ENCODE peak calls at places on chromosomes 7 and 10, in seven cellular contexts. Y is tibial artery, M is AG10803, S is stomach, A is fibroblast of lung, H is body of pancreas, Q is uterus. O is an unnamed sample.

GRCh38 chr10:71547841-71548493 is 151.2 kb downstream of the CDH23 start:
- DNase-seq in H (no peak), Y (peak), A (peak), Q (peak), S (no peak), M (peak), O (peak)

GRCh38 chr7:132859199-132859598 is 222.7 kb downstream of the CHCHD3 start:
- DNase-seq in A (no peak), S (no peak), Y (no peak), H (no peak), Q (no peak), M (no peak), O (no peak)

GRCh38 chr10:125192005-125192404 is 31.6 kb upstream of the CTBP2 start:
- DNase-seq in Q (no peak), M (no peak), A (no peak), H (no peak), Y (no peak), S (no peak), O (no peak)

GRCh38 chr7:81470084-81470723 is 299.6 kb downstream of the HGF start:
- DNase-seq in M (peak), A (peak), Q (peak), S (peak), H (peak), Y (peak), O (peak)

GRCh38 chr10:73873843-73874215 is 526 bp downstream of the CAMK2G start:
- DNase-seq in A (no peak), S (no peak), Q (no peak), M (no peak), H (no peak), Y (no peak), O (no peak)

GRCh38 chr10:131758062-131758941 is 142.5 kb upstream of the PPP2R2D start:
- DNase-seq in H (no peak), Q (no peak), A (no peak), S (no peak), M (no peak), Y (no peak), O (no peak)

GRCh38 chr10:6918305-6918704 is 338.2 kb upstream of the PRKCQ start:
- DNase-seq in Y (peak), H (peak), S (peak), A (no peak), M (no peak), Q (peak), O (peak)

GRCh38 chr10:75137533-75138438 is 26.3 kb downstream of the SAMD8 start:
- DNase-seq in Y (no peak), S (no peak), Q (no peak), M (peak), A (peak), H (no peak), O (no peak)

GRCh38 chr7:63080831-63081230 is 917.8 kb upstream of the ZNF722 start:
- DNase-seq in M (no peak), Y (no peak), S (no peak), A (no peak), H (no peak), Q (no peak), O (no peak)

GRCh38 chr7:42493436-42494198 is 256.6 kb upstream of the GLI3 start:
- DNase-seq in S (peak), H (peak), Y (peak), M (peak), A (peak), Q (peak), O (no peak)

GRCh38 chr7:40437498-40437897 is 302.7 kb downstream of the SUGCT start:
- DNase-seq in A (peak), S (no peak), Y (no peak), H (no peak), Q (no peak), M (peak), O (no peak)

GRCh38 chr7:40436761-40437160 is 302.0 kb downstream of the SUGCT start:
- DNase-seq in M (peak), S (no peak), Y (no peak), A (peak), Q (no peak), H (no peak), O (no peak)

DNA sequence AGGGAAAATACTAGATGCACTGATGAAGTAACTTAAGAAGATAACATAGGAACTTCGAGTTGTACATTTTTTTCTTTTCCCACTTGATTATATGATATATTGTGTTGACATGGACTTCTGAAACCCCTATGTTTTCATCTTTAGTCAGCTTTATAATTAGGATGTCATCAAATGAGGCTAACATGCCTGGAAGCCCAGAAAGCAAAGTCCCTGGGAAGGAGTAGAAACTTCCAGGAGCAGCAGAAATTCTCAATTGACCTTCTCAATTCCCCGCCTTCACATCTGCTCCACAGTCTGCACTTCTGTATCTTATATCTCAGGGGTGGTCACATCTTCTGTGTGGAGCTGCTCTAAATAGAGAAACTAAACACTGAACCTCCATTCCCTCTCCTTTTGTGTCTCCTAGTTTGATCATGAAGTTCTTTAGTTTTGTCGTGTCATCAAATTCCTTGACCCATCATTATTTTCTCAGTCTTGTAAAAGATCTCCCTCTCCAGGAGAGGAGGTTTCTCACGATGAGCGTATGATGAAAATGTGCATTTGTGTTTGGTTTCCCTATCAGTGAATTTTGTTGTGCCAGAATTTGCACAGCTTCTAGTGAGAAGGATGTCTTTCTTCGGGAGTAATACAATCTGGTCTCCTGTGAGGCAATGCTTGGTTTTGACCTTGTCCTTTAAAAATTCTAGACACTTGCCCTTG is 303.3 kb downstream of the SUGCT start:
- DNase-seq in Y (no peak), M (no peak), H (no peak), S (no peak), A (peak), Q (no peak), O (no peak)
- H3K4me3 ChIP-seq in Y (no peak), M (no peak), H (no peak), S (no peak), A (no peak), Q (no peak), O (no peak)

GRCh38 chr10:77430530-77430929 is 207.1 kb downstream of the KCNMA1 start:
- DNase-seq in A (no peak), M (no peak), Y (no peak), Q (no peak), H (no peak), S (no peak), O (no peak)

GRCh38 chr10:77431209-77431611 is 206.4 kb downstream of the KCNMA1 start:
- DNase-seq in M (no peak), Y (no peak), A (peak), H (no peak), Q (no peak), S (no peak), O (no peak)

GRCh38 chr10:77432398-77432797 is 205.2 kb downstream of the KCNMA1 start:
- DNase-seq in A (no peak), Y (no peak), Q (no peak), M (no peak), H (no peak), S (no peak), O (no peak)

GRCh38 chr10:77431980-77432379 is 205.6 kb downstream of the KCNMA1 start:
- DNase-seq in H (no peak), S (no peak), A (no peak), Q (no peak), Y (no peak), M (no peak), O (no peak)

GRCh38 chr10:77428776-77429395 is 208.7 kb downstream of the KCNMA1 start:
- DNase-seq in A (peak), Y (peak), M (peak), S (peak), Q (peak), H (peak), O (peak)
- TF ChIP-seq CTCF in A (peak), Y (peak), M (peak), S (peak), Q (peak), H (no peak), O (peak)

GRCh38 chr10:29471483-29471859 is 163.3 kb downstream of the SVIL start:
- DNase-seq in S (no peak), Q (no peak), Y (no peak), A (peak), M (peak), H (no peak), O (no peak)
- H3K4me3 ChIP-seq in S (no peak), Q (no peak), Y (no peak), A (no peak), M (no peak), H (no peak), O (no peak)

GRCh38 chr7:44762726-44763522 is 14.3 kb downstream of the ZMIZ2 start:
- DNase-seq in M (no peak), A (no peak), Q (no peak), H (no peak), S (no peak), Y (no peak), O (no peak)
- TF ChIP-seq CTCF in M (no peak), A (no peak), Q (no peak), H (no peak), S (no peak), Y (no peak), O (no peak)

GRCh38 chr10:11176746-11177145 is 159.1 kb downstream of the CELF2 start:
- DNase-seq in Q (no peak), A (no peak), Y (no peak), H (no peak), S (no peak), M (no peak), O (no peak)
- H3K4me3 ChIP-seq in Q (no peak), A (no peak), Y (no peak), H (no peak), S (no peak), M (no peak), O (no peak)

GRCh38 chr10:123573236-123574147 is 92.7 kb upstream of the GPR26 start:
- DNase-seq in M (peak), Q (no peak), Y (no peak), H (peak), A (no peak), S (peak), O (peak)
- TF ChIP-seq CTCF in M (peak), Q (peak), Y (no peak), H (peak), A (no peak), S (peak), O (peak)

DNA sequence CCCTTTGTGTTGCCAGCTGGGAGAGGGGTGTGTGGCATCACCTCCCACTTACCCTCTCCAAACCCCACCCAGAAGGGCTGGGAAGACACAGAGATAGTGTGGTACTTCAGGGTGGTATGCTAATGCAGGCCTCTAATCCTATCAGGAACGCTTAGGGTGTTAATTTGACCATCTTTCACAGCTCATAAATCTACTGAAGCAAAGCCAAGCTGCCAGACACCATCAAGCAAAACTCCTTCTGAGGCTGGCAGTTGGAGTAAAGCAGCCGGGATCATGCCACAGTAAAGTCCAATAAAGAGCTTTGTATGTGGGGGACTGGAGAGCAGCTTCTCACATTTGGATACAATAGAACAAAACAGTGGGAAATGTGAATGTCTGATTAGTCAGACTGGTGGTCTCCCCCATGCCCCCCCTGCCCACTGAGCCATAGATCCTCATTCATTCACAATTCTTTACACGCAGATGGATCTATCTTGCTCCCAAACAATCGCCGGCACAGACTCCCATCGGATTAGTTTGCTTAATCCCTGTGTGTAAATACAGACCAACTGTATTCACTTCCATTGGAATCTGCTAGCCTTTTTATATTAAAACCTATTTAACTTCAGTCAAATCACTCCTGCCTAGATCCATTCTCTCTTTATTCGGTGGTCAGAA is 29.6 kb downstream of the FGFBP3 start:
- DNase-seq in M (no peak), H (no peak), A (no peak), S (no peak), Q (no peak), Y (no peak), O (no peak)
- H3K4me3 ChIP-seq in M (no peak), H (no peak), A (no peak), S (no peak), Q (no peak), Y (no peak), O (no peak)

GRCh38 chr10:11533328-11533781 is 78.1 kb downstream of the USP6NL start:
- DNase-seq in Y (no peak), H (no peak), M (peak), A (peak), S (no peak), Q (no peak), O (no peak)
- TF ChIP-seq CTCF in Y (peak), H (no peak), M (peak), A (peak), S (peak), Q (no peak), O (peak)

GRCh38 chr10:48937796-48938195 is 1.8 kb downstream of the LRRC18 start:
- DNase-seq in H (no peak), Y (no peak), M (no peak), A (no peak), Q (no peak), S (no peak), O (no peak)

GRCh38 chr10:48935141-48935540 is 4.5 kb downstream of the LRRC18 start:
- DNase-seq in Y (no peak), Q (no peak), H (no peak), S (no peak), M (peak), A (peak), O (no peak)

GRCh38 chr10:48932831-48933670 is 6.6 kb downstream of the LRRC18 start:
- DNase-seq in Y (no peak), S (no peak), H (no peak), Q (no peak), A (no peak), M (peak), O (no peak)

GRCh38 chr10:48931188-48931587 is 8.5 kb downstream of the LRRC18 start:
- DNase-seq in Y (no peak), M (no peak), A (no peak), Q (no peak), H (no peak), S (no peak), O (no peak)

DNA sequence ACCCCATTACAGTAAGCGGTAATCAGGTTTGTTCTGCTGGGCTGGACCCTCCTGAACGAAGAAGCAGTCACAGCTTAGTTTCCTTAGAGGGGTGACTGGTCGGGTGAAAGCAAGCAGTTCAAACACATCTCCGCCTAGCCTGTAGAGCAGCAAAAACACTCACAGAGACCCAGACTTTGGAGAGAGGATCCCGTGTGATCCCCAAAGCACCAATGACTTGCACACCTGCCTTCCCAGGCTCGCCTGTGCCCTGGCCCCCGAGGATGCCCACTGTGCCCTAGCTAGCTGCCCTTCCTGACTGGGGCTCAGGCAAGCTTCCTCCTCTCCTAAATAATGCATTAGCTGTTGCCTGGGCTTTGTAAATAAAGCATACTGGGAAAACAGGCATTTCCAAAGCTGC is 5.0 kb downstream of the LRRC18 start:
- DNase-seq in Q (no peak), Y (no peak), A (no peak), S (no peak), H (no peak), M (no peak), O (no peak)
- H3K4me3 ChIP-seq in Q (no peak), Y (no peak), A (no peak), S (no peak), H (no peak), M (no peak), O (no peak)

GRCh38 chr7:155252958-155253501 is 44.6 kb upstream of the INSIG1 start:
- DNase-seq in H (peak), Q (no peak), M (no peak), S (peak), Y (no peak), A (no peak), O (no peak)
- TF ChIP-seq CTCF in H (no peak), Q (no peak), M (no peak), S (no peak), Y (no peak), A (no peak), O (no peak)